ENCODE peak calls at places on chromosomes 3 and 15, in five cellular contexts. A is substantia nigra, T is NCI-H1092 treated with DMSO at 0.1 percent for 48 hours, P is globus pallidus, M is GF-D8. C is an unnamed sample.

GRCh38 chr3:130258532-130258952 is 86.9 kb upstream of the COL6A5 start:
- DNase-seq in A (no peak), T (no peak), P (no peak), M (no peak), C (no peak)

GRCh38 chr15:38414351-38414750 is 39.6 kb upstream of the FAM98B start:
- DNase-seq in A (peak; percentile 0), T (no peak), P (peak; percentile 62), M (no peak), C (peak; percentile 16)

GRCh38 chr15:98217356-98217755 is 256.9 kb downstream of the ARRDC4 start:
- DNase-seq in A (no peak), T (no peak), P (no peak), M (no peak), C (no peak)

GRCh38 chr3:160454995-160455394 is 5.4 kb upstream of the TRIM59 start:
- DNase-seq in A (no peak), T (peak; percentile 48), P (no peak), M (no peak), C (no peak)

GRCh38 chr3:83928903-83929302 is 1029.9 kb upstream of the CADM2 start:
- DNase-seq in A (no peak), T (no peak), P (no peak), M (no peak), C (no peak)

GRCh38 chr3:141485578-141486415 is 1.0 kb upstream of the RASA2 start:
- DNase-seq in A (no peak), T (no peak), P (no peak), M (peak; percentile 17), C (no peak)

GRCh38 chr3:106482436-106482835 is 613.6 kb upstream of the CBLB start:
- DNase-seq in A (no peak), T (no peak), P (no peak), M (no peak), C (no peak)

GRCh38 chr15:50058231-50058630 is 60.8 kb downstream of the ATP8B4 start:
- DNase-seq in A (no peak), T (peak; percentile 20), P (peak; percentile 61), M (no peak), C (no peak)

GRCh38 chr15:65660927-65661326 is 39.2 kb downstream of the SLC24A1 start:
- DNase-seq in A (no peak), T (no peak), P (no peak), M (no peak), C (no peak)

GRCh38 chr15:62985768-62986167 is 56.8 kb upstream of the TPM1 start:
- DNase-seq in A (no peak), T (no peak), P (no peak), M (no peak), C (no peak)

GRCh38 chr3:10764314-10765051 is 51.5 kb upstream of the SLC6A11 start:
- DNase-seq in A (peak; percentile 41), T (no peak), P (peak; percentile 78), M (no peak), C (peak; percentile 73)

GRCh38 chr15:29596266-29596665 is 226.0 kb downstream of the TJP1 start:
- DNase-seq in A (no peak), T (no peak), P (no peak), M (no peak), C (no peak)

GRCh38 chr15:92906563-92907081 is 6.5 kb downstream of the CHD2 start:
- DNase-seq in A (no peak), T (no peak), P (peak; percentile 38), M (no peak), C (no peak)

GRCh38 chr3:182508896-182509295 is 284.4 kb upstream of the ATP11B start:
- DNase-seq in A (no peak), T (peak; percentile 39), P (no peak), M (no peak), C (no peak)

GRCh38 chr15:54820811-54821210 is 375.9 kb downstream of the RSL24D1 start:
- DNase-seq in A (peak; percentile 6), T (no peak), P (peak; percentile 55), M (no peak), C (peak; percentile 11)

GRCh38 chr3:172285844-172286243 is 162.4 kb downstream of the GHSR start:
- DNase-seq in A (no peak), T (no peak), P (no peak), M (no peak), C (no peak)

GRCh38 chr3:52078781-52079560 is 22.6 kb upstream of the DUSP7 start:
- DNase-seq in A (no peak), T (no peak), P (no peak), M (no peak), C (no peak)

GRCh38 chr15:93241696-93242585 is 152.9 kb upstream of the RGMA start:
- DNase-seq in A (no peak), T (no peak), P (no peak), M (no peak), C (no peak)

GRCh38 chr15:58247803-58248503 is 109.8 kb downstream of the AQP9 start:
- DNase-seq in A (no peak), T (no peak), P (peak; percentile 68), M (no peak), C (peak; percentile 52)

GRCh38 chr15:53586815-53587214 is 172.6 kb downstream of the WDR72 start:
- DNase-seq in A (peak; percentile 15), T (no peak), P (peak; percentile 32), M (no peak), C (peak; percentile 49)

GRCh38 chr3:187743195-187744141 is 1.8 kb downstream of the BCL6 start:
- DNase-seq in A (no peak), T (peak; percentile 10), P (peak; percentile 61), M (no peak), C (peak; percentile 68)

GRCh38 chr3:133089906-133090305 is 51.7 kb downstream of the TMEM108 start:
- DNase-seq in A (no peak), T (no peak), P (no peak), M (no peak), C (no peak)

GRCh38 chr3:183766745-183767606 is 58.4 kb downstream of the MAP6D1 start:
- DNase-seq in A (peak; percentile 31), T (peak; percentile 70), P (peak; percentile 82), M (peak; percentile 18), C (peak; percentile 81)